ENCODE peak calls at places on chromosomes 16 and 17, in four cellular contexts. G, E, R and C are unnamed samples.

GRCh38 chr17:51590071-51590470 is 329.7 kb downstream of the UTP18 start:
- DNase-seq in G (no peak), E (no peak), R (no peak), C (no peak)

GRCh38 chr16:88348377-88349152 is 34.2 kb upstream of the ZNF469 start:
- DNase-seq in G (peak), E (no peak), R (no peak), C (no peak)

GRCh38 chr17:32697728-32698625 is 178.9 kb downstream of the MYO1D start:
- DNase-seq in G (no peak), E (no peak), R (no peak), C (no peak)

GRCh38 chr17:45955326-45955725 is 43.7 kb upstream of the STH start:
- DNase-seq in G (no peak), E (no peak), R (no peak), C (no peak)

GRCh38 chr17:82458885-82459424 is 414 bp downstream of the NARF start:
- DNase-seq in G (peak), E (no peak), R (peak), C (no peak)

GRCh38 chr16:70711211-70711978 is 25.5 kb upstream of the MTSS2 start:
- DNase-seq in G (no peak), E (no peak), R (no peak), C (no peak)

GRCh38 chr16:50498756-50499155 is 49.4 kb upstream of the NKD1 start:
- DNase-seq in G (no peak), E (no peak), R (no peak), C (no peak)

GRCh38 chr16:66474750-66475199 is 47.7 kb downstream of the BEAN1 start:
- DNase-seq in G (no peak), E (no peak), R (peak), C (no peak)

GRCh38 chr16:58503166-58503862 is 3.4 kb downstream of the NDRG4 start:
- DNase-seq in G (no peak), E (no peak), R (no peak), C (no peak)

GRCh38 chr16:47734987-47735594 is 274.0 kb downstream of the PHKB start:
- DNase-seq in G (no peak), E (no peak), R (no peak), C (no peak)

GRCh38 chr17:7767425-7768021 is 50.0 kb downstream of the DNAH2 start:
- DNase-seq in G (no peak), E (peak), R (no peak), C (no peak)

GRCh38 chr16:19375561-19376158 is 42.0 kb upstream of the TMC5 start:
- DNase-seq in G (peak), E (peak), R (no peak), C (peak)

GRCh38 chr17:17050346-17051345 is 8.4 kb downstream of the MPRIP start:
- DNase-seq in G (peak), E (no peak), R (no peak), C (no peak)

GRCh38 chr16:57635266-57636097 is 7.1 kb downstream of the ADGRG1 start:
- DNase-seq in G (no peak), E (no peak), R (no peak), C (no peak)

GRCh38 chr17:47266782-47267181 is 13.2 kb downstream of the ITGB3 start:
- DNase-seq in G (no peak), E (no peak), R (no peak), C (no peak)

GRCh38 chr16:51228097-51228659 is 77.1 kb upstream of the SALL1 start:
- DNase-seq in G (no peak), E (no peak), R (no peak), C (no peak)

GRCh38 chr17:76123127-76123499 is 17.9 kb downstream of the FOXJ1 start:
- DNase-seq in G (no peak), E (no peak), R (no peak), C (no peak)

GRCh38 chr17:69414408-69415274 is at the start of gene MAP2K6:
- DNase-seq in G (peak), E (peak), R (peak), C (no peak)

GRCh38 chr17:18980682-18981384 is 23.7 kb downstream of the FAM83G start:
- DNase-seq in G (no peak), E (no peak), R (no peak), C (no peak)

GRCh38 chr17:50056217-50056960 is 479 bp downstream of the ITGA3 start:
- DNase-seq in G (peak), E (peak), R (peak), C (no peak)

GRCh38 chr16:30028438-30029093 is 2.5 kb downstream of the TLCD3B start:
- DNase-seq in G (no peak), E (peak), R (no peak), C (no peak)

GRCh38 chr17:83050651-83051422 is 28.6 kb upstream of the METRNL start:
- DNase-seq in G (no peak), E (no peak), R (no peak), C (no peak)

GRCh38 chr17:72887917-72888316 is 204.6 kb downstream of the SLC39A11 start:
- DNase-seq in G (no peak), E (no peak), R (no peak), C (no peak)

GRCh38 chr16:29126057-29126494 is 141.2 kb downstream of the LAT start:
- DNase-seq in G (no peak), E (no peak), R (peak), C (no peak)

GRCh38 chr17:4626734-4627256 is 14.7 kb downstream of the ALOX15 start:
- DNase-seq in G (no peak), E (no peak), R (no peak), C (no peak)

GRCh38 chr16:80285089-80285488 is 255.7 kb upstream of the DYNLRB2 start:
- DNase-seq in G (no peak), E (no peak), R (no peak), C (no peak)

GRCh38 chr17:81359218-81359617 is 36.0 kb upstream of the BAHCC1 start:
- DNase-seq in G (no peak), E (no peak), R (no peak), C (no peak)

GRCh38 chr16:27701381-27701780 is 151.4 kb downstream of the KATNIP start:
- DNase-seq in G (peak), E (peak), R (no peak), C (no peak)

GRCh38 chr17:21358682-21359482 is 17.3 kb upstream of the KCNJ12 start:
- DNase-seq in G (no peak), E (no peak), R (no peak), C (no peak)

GRCh38 chr17:330993-331701 is 21.5 kb downstream of the RPH3AL start:
- DNase-seq in G (no peak), E (no peak), R (peak), C (no peak)

GRCh38 chr17:81254955-81255717 is 16.0 kb downstream of the NDUFAF8 start:
- DNase-seq in G (peak), E (peak), R (no peak), C (peak)

GRCh38 chr16:67260426-67261063 is 11.8 kb downstream of the SLC9A5 start:
- DNase-seq in G (no peak), E (no peak), R (no peak), C (no peak)

GRCh38 chr17:75486151-75486550 is 29.2 kb downstream of the CASKIN2 start:
- DNase-seq in G (no peak), E (no peak), R (no peak), C (no peak)